ENCODE peak calls at places on chromosomes 2 and 18, in four cellular contexts. B is RPMI7951, V is M059J, N is GM10248. F is an unnamed sample.

GRCh38 chr2:63488118-63488713 is 100.1 kb downstream of the WDPCP start:
- DNase-seq in B (peak; percentile 23), V (peak; percentile 32), N (peak; percentile 12), F (peak; percentile 44)

GRCh38 chr2:28233070-28233718 is 159.5 kb upstream of the FOSL2 start:
- DNase-seq in B (peak; percentile 38), V (peak; percentile 53), N (no peak), F (no peak)

GRCh38 chr18:54127759-54128378 is 96.6 kb downstream of the MBD2 start:
- DNase-seq in B (peak; percentile 39), V (peak; percentile 57), N (peak; percentile 40), F (peak; percentile 66)

GRCh38 chr18:23012249-23012648 is 79.1 kb downstream of the RBBP8 start:
- DNase-seq in B (no peak), V (no peak), N (no peak), F (peak; percentile 24)

GRCh38 chr18:183769-184168 is 25.4 kb downstream of the USP14 start:
- DNase-seq in B (peak; percentile 8), V (peak; percentile 3), N (no peak), F (no peak)

GRCh38 chr2:175981546-175981945 is 20.5 kb downstream of the LNPK start:
- DNase-seq in B (no peak), V (no peak), N (no peak), F (no peak)

GRCh38 chr2:226338825-226339224 is 460.8 kb downstream of the IRS1 start:
- DNase-seq in B (no peak), V (no peak), N (no peak), F (no peak)

GRCh38 chr2:44168684-44169154 is at the start of gene PPM1B:
- DNase-seq in B (no peak), V (no peak), N (no peak), F (no peak)

GRCh38 chr2:68767031-68767961 is 32.7 kb downstream of the ARHGAP25 start:
- DNase-seq in B (no peak), V (no peak), N (no peak), F (peak; percentile 88)

GRCh38 chr2:74199871-74200305 is 1.5 kb downstream of the MTHFD2 start:
- DNase-seq in B (no peak), V (no peak), N (peak; percentile 20), F (no peak)

GRCh38 chr2:173355132-173355865 is 627 bp downstream of the CDCA7 start:
- DNase-seq in B (peak; percentile 72), V (peak; percentile 66), N (peak; percentile 53), F (peak; percentile 81)

GRCh38 chr2:222572264-222572721 is 83.6 kb downstream of the FARSB start:
- DNase-seq in B (peak; percentile 37), V (peak; percentile 43), N (no peak), F (no peak)

GRCh38 chr18:63320690-63321265 is 1.2 kb upstream of the BCL2 start:
- DNase-seq in B (peak; percentile 38), V (no peak), N (peak; percentile 58), F (peak; percentile 73)

GRCh38 chr2:241443486-241444223 is 64.7 kb downstream of the STK25 start:
- DNase-seq in B (peak; percentile 87), V (peak; percentile 90), N (peak; percentile 42), F (peak; percentile 93)

F was measured in GM12865.